ENCODE peak calls at places on chromosomes 16 and 17, in six cellular contexts. S is A549, J is HepG2, E is H1, I is GM12878, V is K562. K is an unnamed sample.

GRCh38 chr17:10294162-10294561 is 78.6 kb downstream of the MYH13 start:
- DNase-seq in S (no peak), V (no peak), I (peak), E (no peak), J (no peak), K (no peak)

GRCh38 chr17:82881292-82881823 is 41.5 kb upstream of the ZNF750 start:
- DNase-seq in V (no peak), I (no peak), E (no peak), J (no peak), S (no peak), K (no peak)

GRCh38 chr16:28298511-28298878 is 6.2 kb downstream of the SBK1 start:
- DNase-seq in S (no peak), E (no peak), I (no peak), V (no peak), J (no peak), K (no peak)

GRCh38 chr17:1484586-1485310 is 7.7 kb downstream of the MYO1C start:
- DNase-seq in I (peak), J (peak), E (peak), S (peak), V (peak), K (peak)

GRCh38 chr17:81427446-81428120 is 32.3 kb downstream of the BAHCC1 start:
- DNase-seq in J (no peak), E (no peak), I (no peak), V (no peak), S (no peak), K (no peak)

GRCh38 chr16:84726670-84727467 is 27.1 kb downstream of the USP10 start:
- DNase-seq in E (peak), I (peak), S (no peak), J (peak), V (no peak), K (no peak)

GRCh38 chr16:84595052-84595481 is 22.8 kb downstream of the COTL1 start:
- DNase-seq in I (no peak), S (no peak), E (no peak), V (no peak), J (no peak), K (no peak)

GRCh38 chr16:84823484-84823883 is 3.7 kb downstream of the CRISPLD2 start:
- DNase-seq in S (no peak), E (no peak), I (no peak), J (no peak), V (no peak), K (no peak)

GRCh38 chr17:74786411-74787097 is 10.4 kb upstream of the NAT9 start:
- DNase-seq in V (no peak), S (no peak), E (no peak), I (no peak), J (no peak), K (no peak)

GRCh38 chr17:72558971-72559476 is 438.2 kb downstream of the SOX9 start:
- DNase-seq in J (no peak), S (no peak), I (no peak), V (no peak), E (no peak), K (no peak)

GRCh38 chr17:350706-351435 is 1.7 kb downstream of the RPH3AL start:
- DNase-seq in V (no peak), I (no peak), S (peak), J (peak), E (no peak), K (no peak)

GRCh38 chr16:28923231-28923587 is 1.8 kb downstream of the RABEP2 start:
- DNase-seq in V (no peak), I (no peak), S (no peak), E (no peak), J (no peak), K (no peak)

GRCh38 chr16:85104821-85105391 is 7.4 kb downstream of the CIBAR2 start:
- DNase-seq in V (no peak), S (no peak), I (peak), J (no peak), E (no peak), K (no peak)

GRCh38 chr17:40530988-40531971 is 29.9 kb upstream of the TNS4 start:
- DNase-seq in V (no peak), J (no peak), S (no peak), E (no peak), I (peak), K (no peak)

GRCh38 chr17:45043813-45044540 is 7.5 kb downstream of the DCAKD start:
- DNase-seq in I (no peak), J (peak), S (no peak), V (no peak), E (no peak), K (no peak)

GRCh38 chr17:76570457-76570856 is 15.2 kb downstream of the ST6GALNAC2 start:
- DNase-seq in V (no peak), S (no peak), I (no peak), E (no peak), J (no peak), K (no peak)

GRCh38 chr16:4874686-4875085 is 27.4 kb downstream of the UBN1 start:
- DNase-seq in V (no peak), E (no peak), I (no peak), S (no peak), J (no peak), K (no peak)

GRCh38 chr17:73476890-73477350 is 165.1 kb upstream of the CDC42EP4 start:
- DNase-seq in J (no peak), I (no peak), S (no peak), E (no peak), V (no peak), K (no peak)

GRCh38 chr16:20956319-20956718 is 55.7 kb downstream of the LYRM1 start:
- DNase-seq in E (no peak), S (no peak), V (no peak), I (no peak), J (no peak), K (no peak)

GRCh38 chr17:31095239-31096105 is 695 bp downstream of the NF1 start:
- DNase-seq in S (peak), I (no peak), V (peak), J (peak), E (peak), K (no peak)

GRCh38 chr17:43416998-43417891 is 18.5 kb downstream of the ARL4D start:
- DNase-seq in E (no peak), V (no peak), S (no peak), J (no peak), I (no peak), K (no peak)

GRCh38 chr17:69434164-69434579 is 19.7 kb downstream of the MAP2K6 start:
- DNase-seq in V (no peak), I (no peak), E (no peak), S (no peak), J (no peak), K (no peak)

GRCh38 chr16:77227745-77228144 is 28.5 kb downstream of the SYCE1L start:
- DNase-seq in V (no peak), E (no peak), J (no peak), I (no peak), S (no peak), K (no peak)

GRCh38 chr17:44543213-44543904 is 13.9 kb upstream of the FZD2 start:
- DNase-seq in J (peak), E (peak), S (peak), I (no peak), V (no peak), K (no peak)

GRCh38 chr17:29607557-29608195 is 14.7 kb downstream of the ANKRD13B start:
- DNase-seq in I (no peak), E (no peak), J (no peak), V (no peak), S (no peak), K (no peak)

GRCh38 chr16:21301168-21301894 is 23.2 kb upstream of the CRYM start:
- DNase-seq in J (peak), I (peak), V (peak), E (peak), S (peak), K (peak)

GRCh38 chr16:12500771-12501170 is 302.9 kb downstream of the CPPED1 start:
- DNase-seq in J (no peak), I (no peak), V (no peak), E (no peak), S (no peak), K (no peak)

GRCh38 chr17:57551321-57552079 is 193.6 kb downstream of the CCDC182 start:
- DNase-seq in I (peak), V (no peak), J (no peak), E (no peak), S (no peak), K (no peak)

GRCh38 chr17:57624390-57624789 is 120.7 kb downstream of the CCDC182 start:
- DNase-seq in E (no peak), V (no peak), J (no peak), S (no peak), I (no peak), K (no peak)

GRCh38 chr17:4266550-4266949 is 2.8 kb upstream of the ANKFY1 start:
- DNase-seq in V (no peak), E (no peak), S (no peak), I (no peak), J (no peak), K (no peak)

GRCh38 chr17:81652901-81653771 is 3.2 kb downstream of the PDE6G start:
- DNase-seq in I (no peak), J (no peak), V (peak), E (peak), S (no peak), K (no peak)

GRCh38 chr16:88500255-88500661 is 47.2 kb downstream of the ZFPM1 start:
- DNase-seq in E (no peak), S (no peak), V (no peak), J (no peak), I (no peak), K (no peak)

GRCh38 chr16:88497561-88498420 is 44.7 kb downstream of the ZFPM1 start:
- DNase-seq in V (peak), S (no peak), E (no peak), I (no peak), J (no peak), K (no peak)

GRCh38 chr16:88499836-88500251 is 46.8 kb downstream of the ZFPM1 start:
- DNase-seq in I (no peak), V (peak), J (no peak), S (no peak), E (no peak), K (no peak)

GRCh38 chr16:88499314-88499713 is 46.2 kb downstream of the ZFPM1 start:
- DNase-seq in I (no peak), S (no peak), V (peak), J (no peak), E (no peak), K (no peak)

GRCh38 chr16:88498576-88499208 is 45.6 kb downstream of the ZFPM1 start:
- DNase-seq in I (no peak), E (no peak), S (no peak), J (no peak), V (no peak), K (no peak)
- TF ChIP-seq MAX in I (no peak), E (no peak), S (no peak), J (no peak), V (no peak), K (no peak)

GRCh38 chr16:70453891-70454220 is 539 bp upstream of the FCSK start:
- DNase-seq in E (no peak), V (no peak), S (peak), I (no peak), J (no peak), K (no peak)

GRCh38 chr16:70453117-70453890 is 1.1 kb upstream of the FCSK start:
- DNase-seq in J (no peak), S (no peak), E (no peak), V (no peak), I (no peak), K (no peak)

GRCh38 chr16:70457446-70457845 is 3.1 kb downstream of the FCSK start:
- DNase-seq in I (no peak), S (no peak), E (no peak), V (no peak), J (no peak), K (no peak)

GRCh38 chr16:70455910-70456309 is 1.5 kb downstream of the FCSK start:
- DNase-seq in I (no peak), V (no peak), J (no peak), S (no peak), E (no peak), K (no peak)

DNA sequence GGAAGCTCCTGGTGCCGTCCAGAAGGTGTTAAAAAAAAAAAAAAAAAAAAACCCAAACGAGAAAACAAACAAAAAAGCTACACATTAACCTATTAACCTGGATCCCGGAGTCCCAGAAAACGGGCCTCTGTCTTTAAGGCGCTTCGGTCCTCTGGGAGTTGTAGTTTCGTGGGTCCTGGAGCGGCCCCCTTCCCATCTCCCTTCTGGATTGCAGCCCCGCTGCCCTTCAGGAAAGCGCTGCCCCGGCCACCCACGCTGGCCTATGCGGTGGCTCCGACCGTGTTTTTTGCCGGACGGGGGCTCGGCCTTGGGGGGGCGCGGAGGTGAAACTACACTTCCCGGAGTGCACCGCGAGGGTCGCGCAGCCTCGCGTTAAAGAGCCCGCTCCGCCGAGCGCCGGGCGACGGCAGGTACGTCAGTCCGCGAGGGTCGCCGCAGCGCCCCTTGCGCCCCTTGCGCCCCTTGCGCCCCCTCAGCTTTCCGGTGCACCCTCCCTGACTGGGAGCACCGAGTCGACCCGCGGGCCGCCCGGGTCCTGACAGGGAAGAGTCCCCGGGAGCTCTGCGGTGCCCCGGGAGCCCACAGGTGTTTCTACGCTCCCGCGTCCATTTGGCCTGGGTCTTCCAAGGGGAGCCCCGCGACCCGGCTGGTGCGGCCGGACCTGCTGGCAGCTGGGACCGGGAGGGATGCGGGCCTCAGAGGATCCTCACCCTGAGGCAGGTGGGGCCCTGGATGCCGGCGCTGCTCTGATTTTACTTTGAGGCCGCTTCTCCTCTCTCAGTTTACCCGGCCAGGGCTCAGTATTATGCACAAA is at the start of gene FCSK:
- DNase-seq in V (peak), S (peak), E (peak), I (no peak), J (peak), K (peak)
- TF ChIP-seq POLR2A in V (peak), S (peak), E (peak), I (peak), J (peak), K (no peak)

GRCh38 chr16:57143125-57143965 is 42.5 kb downstream of the PSME3IP1 start:
- DNase-seq in I (no peak), S (no peak), V (no peak), J (no peak), E (no peak), K (no peak)
- TF ChIP-seq CEBPB in I (no peak), S (no peak), V (no peak), J (no peak), E (no peak), K (no peak)

DNA sequence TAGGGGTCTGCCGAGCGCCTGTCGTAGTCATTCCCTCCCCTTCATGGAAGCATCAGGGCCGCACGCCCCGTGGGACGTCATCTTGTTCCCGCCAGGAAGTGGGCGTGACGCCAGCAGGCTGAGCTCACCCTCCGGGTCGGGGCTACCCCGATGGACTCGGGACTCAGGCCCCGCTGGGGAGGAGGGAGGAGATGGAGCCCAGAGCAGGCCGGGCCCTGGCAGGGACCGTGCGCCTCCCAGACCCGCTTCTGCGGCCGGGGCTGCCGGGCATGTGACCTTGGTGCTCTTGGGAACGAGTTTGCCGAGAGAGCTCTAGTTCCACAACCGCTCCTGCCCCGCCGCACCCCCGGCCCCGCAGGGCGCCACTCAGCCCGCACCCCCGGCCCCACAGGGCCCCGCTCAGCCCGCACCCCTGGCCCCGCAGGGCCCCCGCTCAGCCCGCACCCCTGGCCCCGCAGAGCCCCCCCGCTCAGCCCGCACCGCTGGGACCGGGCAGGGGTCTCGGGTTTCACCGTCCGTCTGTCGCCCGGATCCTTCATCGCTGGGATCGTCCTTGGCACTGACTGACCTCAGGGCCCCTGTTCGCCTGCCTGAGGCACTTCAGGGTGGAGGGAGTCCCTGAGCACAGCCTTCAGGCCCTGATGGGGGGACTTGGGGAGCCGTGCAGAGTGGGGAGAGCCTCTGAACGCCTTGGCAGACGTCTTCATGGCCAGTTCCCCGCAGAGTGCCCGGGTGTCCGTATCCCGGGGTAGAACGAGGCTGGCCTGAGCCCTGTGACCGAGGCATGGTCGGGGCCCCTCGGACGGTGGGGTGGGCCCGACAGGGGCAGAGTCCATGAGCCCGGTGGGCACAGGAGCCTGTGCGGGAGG is 5.8 kb downstream of the CACNA1H start:
- DNase-seq in E (no peak), I (no peak), S (no peak), J (peak), V (peak), K (no peak)
- TF ChIP-seq MAX in E (no peak), I (no peak), S (no peak), J (no peak), V (no peak), K (no peak)

GRCh38 chr17:59620518-59621259 is 994 bp downstream of the CLTC start:
- DNase-seq in S (peak), J (peak), E (no peak), V (peak), I (no peak), K (peak)

GRCh38 chr17:59619313-59620063 is at the start of gene CLTC:
- DNase-seq in V (peak), E (peak), I (peak), S (peak), J (peak), K (peak)

GRCh38 chr17:59617141-59617757 is 2.4 kb upstream of the CLTC start:
- DNase-seq in V (no peak), E (no peak), S (no peak), I (no peak), J (no peak), K (no peak)

GRCh38 chr17:59620064-59620359 is 317 bp downstream of the CLTC start:
- DNase-seq in E (no peak), V (no peak), J (no peak), I (no peak), S (no peak), K (no peak)

DNA sequence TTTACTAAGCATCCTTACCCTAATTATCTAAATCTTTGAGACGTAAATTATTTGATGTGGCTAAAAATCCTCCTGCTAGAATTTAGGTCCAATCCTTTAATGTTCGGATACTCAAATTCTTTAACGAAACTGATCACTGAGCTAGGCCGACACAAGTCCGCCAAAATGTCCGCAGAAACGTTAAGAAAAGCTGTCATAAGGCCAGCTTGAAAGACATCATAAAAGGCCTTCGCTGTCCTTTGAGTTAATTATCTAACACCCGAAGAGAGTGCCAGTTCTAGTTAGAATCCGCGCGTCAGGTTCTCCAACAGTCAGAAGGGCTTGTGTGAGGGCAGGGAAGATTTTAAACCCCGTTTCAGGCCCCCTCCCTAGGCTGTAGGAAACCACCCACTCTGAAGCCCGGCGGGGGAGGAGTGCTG is 792 bp upstream of the CLTC start:
- DNase-seq in E (no peak), V (no peak), S (peak), I (no peak), J (peak), K (no peak)
- TF ChIP-seq POLR2A in E (no peak), V (no peak), S (no peak), I (no peak), J (no peak), K (peak)